ENCODE peak calls at places on chromosomes 13 and 19, in nine cellular contexts. K, A, L, E, Z, C, S, J and T are unnamed samples.

GRCh38 chr13:113468461-113469147 is 15.3 kb upstream of the ADPRHL1 start:
- DNase-seq in A (no peak), E (no peak), K (no peak), Z (no peak), L (no peak), J (no peak), C (peak; percentile 33), S (no peak), T (no peak)

GRCh38 chr19:558770-559439 is 13.5 kb upstream of the BSG start:
- DNase-seq in Z (no peak), J (no peak), E (peak; percentile 84), C (no peak), K (no peak), L (no peak), A (no peak), S (no peak), T (no peak)

GRCh38 chr19:2135474-2136402 is 15.6 kb downstream of the AP3D1 start:
- DNase-seq in K (no peak), J (no peak), S (no peak), L (peak; percentile 65), C (no peak), E (no peak), Z (no peak), A (no peak), T (no peak)

GRCh38 chr19:10013834-10014618 is 743 bp downstream of the RDH8 start:
- DNase-seq in L (peak; percentile 60), S (no peak), C (no peak), Z (no peak), K (no peak), A (no peak), J (no peak), E (no peak), T (no peak)

GRCh38 chr13:44347905-44348304 is 25.7 kb upstream of the SERP2 start:
- DNase-seq in J (no peak), Z (no peak), A (no peak), C (no peak), L (peak; percentile 17), S (no peak), K (no peak), E (no peak), T (no peak)

GRCh38 chr19:54159352-54160181 is at the start of gene LENG1:
- DNase-seq in K (peak; percentile 99), J (peak; percentile 100), E (peak; percentile 99), L (peak; percentile 100), C (peak; percentile 99), A (peak; percentile 100), Z (peak; percentile 100), S (peak; percentile 99), T (peak; percentile 100)

GRCh38 chr19:51016798-51017683 is 2.5 kb downstream of the KLK10 start:
- DNase-seq in L (peak; percentile 96), Z (no peak), E (peak; percentile 84), C (peak; percentile 92), A (peak; percentile 21), S (peak; percentile 43), K (peak; percentile 83), J (peak; percentile 30), T (no peak)

GRCh38 chr13:83752141-83752540 is 130.1 kb downstream of the SLITRK1 start:
- DNase-seq in J (no peak), K (no peak), A (no peak), E (no peak), S (peak; percentile 34), C (no peak), L (no peak), Z (peak; percentile 62), T (no peak)

GRCh38 chr19:42193706-42194105 is 23.8 kb downstream of the DEDD2 start:
- DNase-seq in C (no peak), J (no peak), E (no peak), A (no peak), K (no peak), Z (no peak), L (peak; percentile 86), S (no peak), T (no peak)

GRCh38 chr19:28334419-28334818 is 878.5 kb downstream of the UQCRFS1 start:
- DNase-seq in L (no peak), A (no peak), E (no peak), S (no peak), Z (no peak), K (no peak), C (no peak), J (no peak), T (no peak)

GRCh38 chr13:33446821-33447481 is 161.4 kb upstream of the STARD13 start:
- DNase-seq in Z (peak; percentile 9), S (peak; percentile 53), L (no peak), J (no peak), K (no peak), E (no peak), A (no peak), C (no peak), T (peak; percentile 84)

GRCh38 chr13:35925669-35926068 is 205.5 kb downstream of the DCLK1 start:
- DNase-seq in C (no peak), E (no peak), K (no peak), J (no peak), L (no peak), S (no peak), A (no peak), Z (no peak), T (no peak)

GRCh38 chr13:64154514-64154913 is 2738.9 kb upstream of the PCDH20 start:
- DNase-seq in E (no peak), K (no peak), A (no peak), L (no peak), S (no peak), Z (peak; percentile 32), J (no peak), C (no peak), T (no peak)
- TF ChIP-seq CTCF in E (no peak), K (no peak), A (no peak), L (peak; percentile 12), S (no peak), Z (peak; percentile 73), J (no peak), C (no peak), T (no peak)

GRCh38 chr19:56690668-56691067 is 19.1 kb upstream of the ZNF835 start:
- DNase-seq in L (no peak), E (no peak), Z (no peak), A (no peak), K (no peak), C (no peak), S (no peak), J (no peak), T (no peak)

GRCh38 chr19:56692496-56692895 is 20.9 kb upstream of the ZNF835 start:
- DNase-seq in J (no peak), K (no peak), L (peak; percentile 22), C (no peak), Z (no peak), S (no peak), A (no peak), E (peak; percentile 53), T (no peak)

GRCh38 chr19:56687036-56687435 is 15.5 kb upstream of the ZNF835 start:
- DNase-seq in L (no peak), Z (no peak), J (no peak), C (no peak), A (no peak), K (no peak), E (no peak), S (no peak), T (no peak)

DNA sequence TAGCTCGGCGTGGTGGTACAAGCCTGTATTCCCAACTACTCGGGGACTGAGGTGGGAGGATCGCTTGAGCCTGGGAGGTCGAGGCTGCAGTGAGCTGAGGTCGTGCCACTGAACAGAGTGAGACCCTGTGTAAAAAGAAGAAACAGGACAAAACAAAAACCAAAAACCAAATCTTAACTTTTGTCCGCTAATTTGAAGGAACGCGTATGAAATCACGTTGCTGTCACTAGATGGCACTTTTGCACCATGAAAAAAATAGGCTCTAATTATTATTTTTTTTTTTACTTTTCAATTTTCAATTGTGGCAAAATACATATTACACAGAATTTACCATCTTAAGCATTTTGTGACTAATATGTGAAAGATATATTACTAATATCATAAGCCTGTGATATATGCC is 17.6 kb upstream of the ZNF835 start:
- DNase-seq in K (no peak), Z (no peak), C (no peak), S (no peak), E (no peak), L (no peak), J (no peak), A (no peak), T (no peak)
- TF ChIP-seq CTCF in K (no peak), Z (peak; percentile 37), C (no peak), S (no peak), E (peak; percentile 24), L (no peak), J (no peak), A (no peak), T (no peak)

DNA sequence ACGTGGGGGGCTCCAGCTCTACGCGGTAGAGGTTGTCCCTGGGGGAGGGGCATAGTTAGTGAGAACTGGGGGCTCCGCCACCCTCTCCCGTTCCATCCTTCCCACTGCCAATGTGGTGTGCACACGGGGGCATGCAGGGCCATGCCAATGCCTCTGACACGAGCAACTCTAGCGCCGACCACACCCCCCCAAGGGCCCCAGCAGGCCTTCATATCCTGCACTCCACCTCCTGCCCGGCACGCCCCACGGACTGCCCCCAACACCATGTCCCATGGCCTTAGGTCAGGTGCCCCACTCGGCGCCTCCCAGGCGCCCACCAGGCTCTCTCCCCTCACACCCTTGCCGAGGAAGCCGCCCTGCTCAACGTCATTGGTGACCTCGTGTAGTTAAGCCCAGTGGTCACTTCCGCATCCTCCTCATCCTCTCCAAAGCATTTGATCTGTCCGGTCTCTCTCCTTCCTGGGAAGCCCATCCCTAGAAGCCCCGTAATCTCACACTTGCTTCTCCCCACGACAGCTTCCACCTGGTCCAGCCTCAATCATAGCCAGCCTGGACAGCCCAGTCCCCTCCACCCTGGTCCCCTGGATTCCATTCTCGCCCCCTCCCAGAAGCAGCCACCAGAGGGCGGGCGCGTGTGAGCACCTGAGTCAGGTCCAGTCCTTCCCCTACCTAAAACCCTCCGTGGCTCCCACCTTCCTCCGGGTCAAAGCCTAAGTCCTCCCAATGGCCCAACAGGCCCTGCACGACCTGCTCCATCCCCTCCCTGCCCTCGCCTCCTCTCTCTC is 2.1 kb downstream of the SEMA6B start:
- DNase-seq in Z (no peak), C (peak; percentile 67), L (no peak), K (no peak), A (no peak), S (no peak), E (peak; percentile 23), J (no peak), T (no peak)
- TF ChIP-seq CTCF in Z (no peak), C (peak; percentile 41), L (no peak), K (no peak), A (no peak), S (peak; percentile 31), E (no peak), J (no peak), T (no peak)

DNA sequence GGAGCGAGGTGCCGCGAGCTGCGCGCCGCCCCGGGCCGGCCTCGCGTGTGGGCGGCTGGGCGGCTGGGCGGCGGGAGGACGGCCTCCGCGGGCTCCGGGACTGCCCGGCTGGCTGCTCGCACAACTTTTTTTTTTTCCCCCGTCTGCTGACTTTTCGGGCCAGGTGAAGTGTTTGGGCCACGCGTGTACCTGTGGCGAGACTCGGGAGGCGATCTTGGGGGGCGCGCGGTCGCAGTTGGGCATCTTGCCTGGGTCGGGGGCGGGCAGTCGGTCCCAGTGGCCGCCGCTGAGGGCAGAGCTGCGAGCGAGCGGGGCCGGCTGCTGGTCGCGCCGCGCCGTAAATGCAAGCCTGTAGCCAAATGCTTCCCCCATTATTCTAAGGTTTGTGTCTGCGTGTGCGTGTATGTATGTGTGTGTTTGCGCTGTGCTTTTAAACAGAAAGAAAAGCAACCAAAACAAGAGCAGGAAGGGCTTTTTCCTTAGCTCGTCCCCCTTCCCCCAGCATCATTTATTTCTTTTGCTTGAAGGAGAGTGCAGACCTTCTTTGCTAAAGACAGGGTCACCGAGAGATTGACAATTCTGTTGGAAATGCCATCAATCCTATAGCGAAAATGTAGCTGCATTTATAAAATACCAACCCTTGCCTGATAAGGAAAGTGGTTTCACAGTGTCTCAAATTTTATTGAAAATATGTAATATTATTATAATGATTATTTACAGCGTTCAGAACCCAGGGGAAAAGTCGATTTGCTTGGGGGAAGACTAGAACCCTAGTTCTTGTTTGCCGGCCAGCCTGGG is 143.3 kb upstream of the ZNF536 start:
- DNase-seq in E (no peak), Z (no peak), L (peak; percentile 86), K (no peak), J (no peak), C (no peak), A (no peak), S (no peak), T (no peak)
- TF ChIP-seq CTCF in E (no peak), Z (no peak), L (no peak), K (no peak), J (no peak), C (no peak), A (no peak), S (no peak), T (no peak)